ENCODE peak calls at places on chromosomes 1 and 21, in five cellular contexts. C is substantia nigra, W is neuronal stem cell, M is uterus, K is SJSA1. Y is an unnamed sample.

GRCh38 chr1:102937401-102937800 is 170.9 kb downstream of the COL11A1 start:
- DNase-seq in K (no peak), C (no peak), W (no peak), M (no peak), Y (no peak)

GRCh38 chr1:17739050-17739449 is 16.1 kb upstream of the ACTL8 start:
- DNase-seq in C (no peak), M (no peak), K (no peak), W (no peak), Y (no peak)

GRCh38 chr1:61680500-61680899 is 44.4 kb downstream of the TM2D1 start:
- DNase-seq in M (no peak), K (no peak), W (no peak), C (no peak), Y (no peak)

GRCh38 chr1:9653195-9653782 is 1.8 kb downstream of the PIK3CD start:
- DNase-seq in C (no peak), M (no peak), W (no peak), K (no peak), Y (no peak)

GRCh38 chr1:185894806-185895205 is 160.6 kb downstream of the HMCN1 start:
- DNase-seq in M (no peak), W (no peak), C (no peak), K (no peak), Y (no peak)

GRCh38 chr1:151621351-151621750 is 9.5 kb downstream of the SNX27 start:
- DNase-seq in W (no peak), C (no peak), M (no peak), K (no peak), Y (no peak)

GRCh38 chr1:177871633-177872562 is 98.0 kb downstream of the SEC16B start:
- DNase-seq in W (no peak), M (no peak), K (no peak), C (no peak), Y (no peak)

GRCh38 chr1:52127181-52128175 is 14.4 kb upstream of the ZFYVE9 start:
- DNase-seq in C (peak), M (peak), W (no peak), K (peak), Y (no peak)

GRCh38 chr1:9309991-9310390 is 17.3 kb downstream of the SPSB1 start:
- DNase-seq in C (no peak), W (no peak), K (no peak), M (no peak), Y (no peak)

GRCh38 chr21:44515359-44516165 is 24.4 kb downstream of the KRTAP10-1 start:
- DNase-seq in C (no peak), K (no peak), M (no peak), W (no peak), Y (no peak)

DNA sequence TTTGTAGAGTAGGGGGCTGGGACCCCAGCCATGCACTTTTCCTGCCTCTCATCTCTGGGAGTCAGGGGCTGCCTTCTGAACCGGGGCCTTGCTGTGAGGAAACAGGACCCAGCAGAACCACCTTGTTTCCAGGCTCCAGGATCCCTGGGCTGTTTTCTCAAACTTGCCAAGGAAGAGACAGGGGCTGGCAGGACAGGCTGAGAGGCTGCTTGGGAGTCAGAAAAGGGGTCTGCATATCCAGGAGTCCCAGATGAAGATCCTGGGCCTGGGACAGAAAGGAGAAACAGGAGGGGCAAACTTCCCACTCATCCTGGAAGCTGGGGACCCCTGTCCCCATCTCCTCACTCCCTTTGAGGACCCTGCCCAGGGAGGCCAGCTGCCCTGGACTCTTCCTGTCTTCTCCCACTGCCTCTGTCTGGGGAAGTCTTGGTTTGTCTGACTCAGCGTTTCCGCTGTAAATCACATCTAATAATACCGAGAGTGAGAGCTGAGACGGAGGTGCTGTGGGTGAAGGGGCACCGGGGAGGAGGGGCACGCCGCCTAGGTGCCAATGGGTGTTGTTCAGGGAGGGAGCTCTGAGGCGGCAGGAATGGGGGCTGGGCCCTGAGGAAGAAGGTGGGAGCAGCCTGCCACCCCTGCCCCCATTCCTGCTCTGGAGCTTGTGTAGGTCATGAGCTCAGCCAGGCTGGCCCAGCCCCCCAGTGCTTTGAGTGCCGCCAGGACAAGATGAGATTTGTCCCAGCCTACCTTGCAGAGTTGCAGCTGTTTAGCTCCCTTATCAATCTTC is 16.7 kb downstream of the POU3F1 start:
- DNase-seq in C (no peak), K (peak), M (peak), W (no peak), Y (no peak)
- H3K27ac ChIP-seq in C (no peak), K (peak), M (peak), W (no peak), Y (no peak)

GRCh38 chr1:225882008-225882698 is at the start of gene TMEM63A:
- DNase-seq in C (peak), M (peak), W (peak), K (peak), Y (peak)
- H3K27ac ChIP-seq in C (peak), M (peak), W (no peak), K (peak), Y (peak)

GRCh38 chr1:149848811-149849210 is 50.6 kb upstream of the BOLA1 start:
- DNase-seq in W (no peak), M (no peak), K (no peak), C (no peak), Y (no peak)

GRCh38 chr1:149846600-149847466 is 52.5 kb upstream of the BOLA1 start:
- DNase-seq in M (no peak), C (no peak), W (no peak), K (no peak), Y (no peak)

GRCh38 chr1:149849947-149850360 is 49.4 kb upstream of the BOLA1 start:
- DNase-seq in W (no peak), K (peak), M (no peak), C (no peak), Y (no peak)

GRCh38 chr1:149848340-149848771 is 51.0 kb upstream of the BOLA1 start:
- DNase-seq in K (no peak), C (peak), W (no peak), M (no peak), Y (no peak)

GRCh38 chr1:149849246-149849946 is 50.0 kb upstream of the BOLA1 start:
- DNase-seq in W (no peak), M (no peak), C (no peak), K (peak), Y (no peak)
- H3K27ac ChIP-seq in W (no peak), M (peak), C (peak), K (peak), Y (no peak)

GRCh38 chr1:226154593-226154992 is 31.9 kb downstream of the ACBD3 start:
- DNase-seq in W (no peak), K (no peak), C (no peak), M (no peak), Y (no peak)

GRCh38 chr1:226157761-226158316 is 28.7 kb downstream of the ACBD3 start:
- DNase-seq in K (no peak), C (no peak), M (no peak), W (no peak), Y (no peak)

GRCh38 chr1:226162898-226163297 is 23.6 kb downstream of the ACBD3 start:
- DNase-seq in W (no peak), M (no peak), K (no peak), C (no peak), Y (no peak)

GRCh38 chr1:226158983-226159382 is 27.6 kb downstream of the ACBD3 start:
- DNase-seq in K (no peak), M (no peak), C (no peak), W (no peak), Y (no peak)

DNA sequence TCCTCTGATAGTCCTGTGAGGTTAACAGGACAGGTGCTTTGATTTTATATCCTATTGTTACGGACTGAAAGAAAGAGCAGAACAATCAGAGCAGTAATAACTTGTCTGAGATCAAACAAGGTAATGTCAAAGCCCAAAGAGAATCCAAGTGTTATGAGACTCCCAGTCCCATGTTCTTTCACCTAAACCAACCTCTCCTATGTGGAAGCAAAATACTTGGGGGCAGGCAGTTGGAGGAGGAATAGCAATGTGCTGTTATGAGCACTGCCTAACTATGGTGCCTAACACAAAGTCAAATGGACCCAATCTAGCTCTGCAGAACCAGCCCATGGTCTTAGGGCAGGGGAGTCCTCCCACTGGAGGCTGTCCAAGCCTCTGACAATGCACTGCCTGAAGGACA is 28.1 kb downstream of the ACBD3 start:
- DNase-seq in M (no peak), C (no peak), K (no peak), W (no peak), Y (no peak)
- H3K27ac ChIP-seq in M (no peak), C (no peak), K (no peak), W (no peak), Y (no peak)

GRCh38 chr1:32074841-32075240 is 2.1 kb downstream of the TMEM39B start:
- DNase-seq in M (no peak), W (no peak), C (no peak), K (no peak), Y (no peak)
- H3K27ac ChIP-seq in M (no peak), W (no peak), C (no peak), K (no peak), Y (no peak)

GRCh38 chr1:228148196-228148861 is 1.4 kb upstream of the GJC2 start:
- DNase-seq in W (no peak), C (no peak), M (peak), K (no peak), Y (no peak)

GRCh38 chr1:228149341-228150020 is at the start of gene GJC2:
- DNase-seq in C (peak), W (no peak), M (peak), K (no peak), Y (peak)

GRCh38 chr1:228150021-228150457 is 309 bp downstream of the GJC2 start:
- DNase-seq in M (no peak), K (no peak), C (no peak), W (no peak), Y (no peak)

GRCh38 chr1:228147768-228148167 is 2.0 kb upstream of the GJC2 start:
- DNase-seq in K (no peak), M (no peak), W (no peak), C (no peak), Y (no peak)

DNA sequence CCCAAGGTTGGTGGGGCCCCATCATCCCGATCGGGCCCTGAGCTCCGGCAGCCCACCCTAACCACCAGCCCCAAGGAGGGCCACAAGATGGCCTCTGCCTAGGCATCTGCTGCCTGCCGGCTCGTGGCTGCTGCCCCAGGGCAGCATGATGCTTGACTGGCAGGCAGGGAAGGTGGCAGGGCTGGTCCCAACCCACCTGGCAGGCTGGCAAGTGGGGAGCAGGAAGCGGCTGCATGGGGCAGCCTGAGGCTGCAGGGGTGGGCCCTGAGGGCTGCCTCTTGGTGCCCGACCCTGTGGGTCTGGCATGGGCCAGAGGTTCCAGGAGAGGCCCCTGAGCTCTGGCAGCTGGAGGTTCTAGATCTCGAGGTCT is 774 bp upstream of the GJC2 start:
- DNase-seq in W (no peak), K (no peak), C (no peak), M (no peak), Y (no peak)
- H3K27ac ChIP-seq in W (peak), K (no peak), C (peak), M (peak), Y (peak)